ENCODE peak calls at places on chromosomes 13 and 19, in eight cellular contexts. One of them, this sample, is unnamed.
A peak's percentile ranks its signal among the peaks of the same experiment; 100 is the strongest.

GRCh38 chr13:85528578-85529215 is 270.5 kb downstream of the SLITRK6 start:
- DNase-seq in AG04450: peak; percentile 65
- DNase-seq in dorsolateral prefrontal cortex: no peak
- DNase-seq in psoas muscle: no peak
- DNase-seq in cardiac muscle cell: no peak
- DNase-seq in heart left ventricle: no peak
- DNase-seq in ascending aorta: no peak
- DNase-seq in ovary: no peak
- DNase-seq in this sample: no peak

GRCh38 chr19:19224852-19225494 is 13.2 kb downstream of the NCAN start:
- DNase-seq in AG04450: peak; percentile 4
- DNase-seq in dorsolateral prefrontal cortex: no peak
- DNase-seq in psoas muscle: peak; percentile 60
- DNase-seq in cardiac muscle cell: peak; percentile 70
- DNase-seq in heart left ventricle: peak; percentile 51
- DNase-seq in ascending aorta: no peak
- DNase-seq in ovary: peak; percentile 27
- DNase-seq in this sample: peak; percentile 76

GRCh38 chr13:29282096-29282495 is 313.4 kb downstream of the SLC7A1 start:
- DNase-seq in AG04450: no peak
- DNase-seq in dorsolateral prefrontal cortex: no peak
- DNase-seq in psoas muscle: no peak
- DNase-seq in cardiac muscle cell: no peak
- DNase-seq in heart left ventricle: no peak
- DNase-seq in ascending aorta: no peak
- DNase-seq in ovary: no peak
- DNase-seq in this sample: no peak

GRCh38 chr13:51235756-51236564 is 13.8 kb downstream of the FAM124A start:
- DNase-seq in AG04450: no peak
- DNase-seq in dorsolateral prefrontal cortex: no peak
- DNase-seq in psoas muscle: no peak
- DNase-seq in cardiac muscle cell: peak; percentile 29
- DNase-seq in heart left ventricle: no peak
- DNase-seq in ascending aorta: no peak
- DNase-seq in ovary: no peak
- DNase-seq in this sample: no peak

GRCh38 chr13:77040835-77041234 is 13.9 kb upstream of the FBXL3 start:
- DNase-seq in AG04450: no peak
- DNase-seq in dorsolateral prefrontal cortex: no peak
- DNase-seq in psoas muscle: no peak
- DNase-seq in cardiac muscle cell: no peak
- DNase-seq in heart left ventricle: no peak
- DNase-seq in ascending aorta: no peak
- DNase-seq in ovary: no peak
- DNase-seq in this sample: no peak

GRCh38 chr19:56132316-56132822 is 8.7 kb upstream of the ZNF444 start:
- DNase-seq in AG04450: no peak
- DNase-seq in dorsolateral prefrontal cortex: no peak
- DNase-seq in psoas muscle: no peak
- DNase-seq in cardiac muscle cell: peak; percentile 86
- DNase-seq in heart left ventricle: no peak
- DNase-seq in ascending aorta: no peak
- DNase-seq in ovary: no peak
- DNase-seq in this sample: no peak

GRCh38 chr13:46698910-46699460 is 98.0 kb downstream of the ESD start:
- DNase-seq in AG04450: no peak
- DNase-seq in dorsolateral prefrontal cortex: no peak
- DNase-seq in psoas muscle: no peak
- DNase-seq in cardiac muscle cell: peak; percentile 62
- DNase-seq in heart left ventricle: no peak
- DNase-seq in ascending aorta: no peak
- DNase-seq in ovary: no peak
- DNase-seq in this sample: no peak

GRCh38 chr13:108020027-108020426 is 195.3 kb downstream of the LIG4 start:
- DNase-seq in AG04450: no peak
- DNase-seq in dorsolateral prefrontal cortex: no peak
- DNase-seq in psoas muscle: no peak
- DNase-seq in cardiac muscle cell: no peak
- DNase-seq in heart left ventricle: no peak
- DNase-seq in ascending aorta: no peak
- DNase-seq in ovary: no peak
- DNase-seq in this sample: no peak

GRCh38 chr13:25085125-25085742 is 10.7 kb upstream of the PABPC3 start:
- DNase-seq in AG04450: no peak
- DNase-seq in dorsolateral prefrontal cortex: no peak
- DNase-seq in psoas muscle: no peak
- DNase-seq in cardiac muscle cell: peak; percentile 59
- DNase-seq in heart left ventricle: no peak
- DNase-seq in ascending aorta: no peak
- DNase-seq in ovary: no peak
- DNase-seq in this sample: no peak

GRCh38 chr13:47678201-47678963 is 322.7 kb downstream of the SUCLA2 start:
- DNase-seq in AG04450: no peak
- DNase-seq in dorsolateral prefrontal cortex: no peak
- DNase-seq in psoas muscle: no peak
- DNase-seq in cardiac muscle cell: no peak
- DNase-seq in heart left ventricle: no peak
- DNase-seq in ascending aorta: no peak
- DNase-seq in ovary: no peak
- DNase-seq in this sample: no peak

GRCh38 chr13:74040200-74040599 is 94.0 kb downstream of the KLF12 start:
- DNase-seq in AG04450: no peak
- DNase-seq in dorsolateral prefrontal cortex: no peak
- DNase-seq in psoas muscle: peak; percentile 38
- DNase-seq in cardiac muscle cell: peak; percentile 44
- DNase-seq in heart left ventricle: no peak
- DNase-seq in ascending aorta: no peak
- DNase-seq in ovary: no peak
- DNase-seq in this sample: no peak

GRCh38 chr19:13334801-13335481 is 171.3 kb downstream of the CACNA1A start:
- DNase-seq in AG04450: no peak
- DNase-seq in dorsolateral prefrontal cortex: no peak
- DNase-seq in psoas muscle: no peak
- DNase-seq in cardiac muscle cell: no peak
- DNase-seq in heart left ventricle: no peak
- DNase-seq in ascending aorta: no peak
- DNase-seq in ovary: no peak
- DNase-seq in this sample: no peak

GRCh38 chr13:35994131-35994966 is 136.8 kb downstream of the DCLK1 start:
- DNase-seq in AG04450: no peak
- DNase-seq in dorsolateral prefrontal cortex: no peak
- DNase-seq in psoas muscle: peak; percentile 56
- DNase-seq in cardiac muscle cell: peak; percentile 97
- DNase-seq in heart left ventricle: peak; percentile 71
- DNase-seq in ascending aorta: peak; percentile 16
- DNase-seq in ovary: peak; percentile 61
- DNase-seq in this sample: no peak

GRCh38 chr13:47085346-47085745 is 188.5 kb upstream of the HTR2A start:
- DNase-seq in AG04450: no peak
- DNase-seq in dorsolateral prefrontal cortex: no peak
- DNase-seq in psoas muscle: no peak
- DNase-seq in cardiac muscle cell: no peak
- DNase-seq in heart left ventricle: no peak
- DNase-seq in ascending aorta: no peak
- DNase-seq in ovary: no peak
- DNase-seq in this sample: no peak

GRCh38 chr19:19321143-19321577 is 531 bp downstream of the MAU2 start:
- DNase-seq in AG04450: no peak
- DNase-seq in dorsolateral prefrontal cortex: no peak
- DNase-seq in psoas muscle: no peak
- DNase-seq in cardiac muscle cell: no peak
- DNase-seq in heart left ventricle: no peak
- DNase-seq in ascending aorta: no peak
- DNase-seq in ovary: no peak
- DNase-seq in this sample: no peak

GRCh38 chr19:10510301-10510802 is 6.9 kb downstream of the S1PR5 start:
- DNase-seq in AG04450: no peak
- DNase-seq in dorsolateral prefrontal cortex: no peak
- DNase-seq in psoas muscle: no peak
- DNase-seq in cardiac muscle cell: no peak
- DNase-seq in heart left ventricle: no peak
- DNase-seq in ascending aorta: no peak
- DNase-seq in ovary: no peak
- DNase-seq in this sample: no peak

GRCh38 chr13:29702912-29703351 is 107.4 kb upstream of the SLC7A1 start:
- DNase-seq in AG04450: peak; percentile 13
- DNase-seq in dorsolateral prefrontal cortex: no peak
- DNase-seq in psoas muscle: peak; percentile 38
- DNase-seq in cardiac muscle cell: peak; percentile 93
- DNase-seq in heart left ventricle: peak; percentile 37
- DNase-seq in ascending aorta: no peak
- DNase-seq in ovary: no peak
- DNase-seq in this sample: no peak

GRCh38 chr13:47288546-47288945 is 391.7 kb upstream of the HTR2A start:
- DNase-seq in AG04450: no peak
- DNase-seq in dorsolateral prefrontal cortex: no peak
- DNase-seq in psoas muscle: no peak
- DNase-seq in cardiac muscle cell: no peak
- DNase-seq in heart left ventricle: no peak
- DNase-seq in ascending aorta: no peak
- DNase-seq in ovary: no peak
- DNase-seq in this sample: no peak

GRCh38 chr19:6060600-6061391 is 49.5 kb downstream of the RFX2 start:
- DNase-seq in AG04450: no peak
- DNase-seq in dorsolateral prefrontal cortex: no peak
- DNase-seq in psoas muscle: peak; percentile 31
- DNase-seq in cardiac muscle cell: no peak
- DNase-seq in heart left ventricle: peak; percentile 6
- DNase-seq in ascending aorta: no peak
- DNase-seq in ovary: no peak
- DNase-seq in this sample: no peak

GRCh38 chr19:13089857-13090507 is 12.7 kb downstream of the LYL1 start:
- DNase-seq in AG04450: no peak
- DNase-seq in dorsolateral prefrontal cortex: no peak
- DNase-seq in psoas muscle: no peak
- DNase-seq in cardiac muscle cell: no peak
- DNase-seq in heart left ventricle: no peak
- DNase-seq in ascending aorta: no peak
- DNase-seq in ovary: no peak
- DNase-seq in this sample: no peak

GRCh38 chr13:102651392-102651791 is 43.5 kb downstream of the METTL21C start:
- DNase-seq in AG04450: no peak
- DNase-seq in dorsolateral prefrontal cortex: no peak
- DNase-seq in psoas muscle: no peak
- DNase-seq in cardiac muscle cell: peak; percentile 21
- DNase-seq in heart left ventricle: no peak
- DNase-seq in ascending aorta: no peak
- DNase-seq in ovary: no peak
- DNase-seq in this sample: no peak

GRCh38 chr19:12701596-12702282 is 5.3 kb upstream of the FBXW9 start:
- DNase-seq in AG04450: no peak
- DNase-seq in dorsolateral prefrontal cortex: no peak
- DNase-seq in psoas muscle: no peak
- DNase-seq in cardiac muscle cell: no peak
- DNase-seq in heart left ventricle: no peak
- DNase-seq in ascending aorta: no peak
- DNase-seq in ovary: no peak
- DNase-seq in this sample: no peak

GRCh38 chr19:57210381-57210780 is 19.1 kb downstream of the ZNF264 start:
- DNase-seq in AG04450: no peak
- DNase-seq in dorsolateral prefrontal cortex: no peak
- DNase-seq in psoas muscle: no peak
- DNase-seq in cardiac muscle cell: no peak
- DNase-seq in heart left ventricle: no peak
- DNase-seq in ascending aorta: no peak
- DNase-seq in ovary: no peak
- DNase-seq in this sample: no peak

GRCh38 chr19:16435999-16436650 is 35.6 kb downstream of the EPS15L1 start:
- DNase-seq in AG04450: no peak
- DNase-seq in dorsolateral prefrontal cortex: no peak
- DNase-seq in psoas muscle: no peak
- DNase-seq in cardiac muscle cell: peak; percentile 70
- DNase-seq in heart left ventricle: no peak
- DNase-seq in ascending aorta: no peak
- DNase-seq in ovary: no peak
- DNase-seq in this sample: no peak

GRCh38 chr19:6062274-6062673 is 48.0 kb downstream of the RFX2 start:
- DNase-seq in AG04450: no peak
- DNase-seq in dorsolateral prefrontal cortex: no peak
- DNase-seq in psoas muscle: peak; percentile 50
- DNase-seq in cardiac muscle cell: peak; percentile 45
- DNase-seq in heart left ventricle: peak; percentile 56
- DNase-seq in ascending aorta: peak; percentile 40
- DNase-seq in ovary: no peak
- DNase-seq in this sample: no peak

GRCh38 chr13:20938302-20938701 is 35.8 kb upstream of the XPO4 start:
- DNase-seq in AG04450: no peak
- DNase-seq in dorsolateral prefrontal cortex: no peak
- DNase-seq in psoas muscle: no peak
- DNase-seq in cardiac muscle cell: no peak
- DNase-seq in heart left ventricle: no peak
- DNase-seq in ascending aorta: no peak
- DNase-seq in ovary: no peak
- DNase-seq in this sample: no peak
- TF ChIP-seq CTCF in AG04450: no peak
- TF ChIP-seq CTCF in dorsolateral prefrontal cortex: no peak
- TF ChIP-seq CTCF in psoas muscle: no peak
- TF ChIP-seq CTCF in cardiac muscle cell: no peak
- TF ChIP-seq CTCF in heart left ventricle: no peak
- TF ChIP-seq CTCF in ascending aorta: no peak
- TF ChIP-seq CTCF in ovary: no peak
- TF ChIP-seq CTCF in this sample: no peak

DNA sequence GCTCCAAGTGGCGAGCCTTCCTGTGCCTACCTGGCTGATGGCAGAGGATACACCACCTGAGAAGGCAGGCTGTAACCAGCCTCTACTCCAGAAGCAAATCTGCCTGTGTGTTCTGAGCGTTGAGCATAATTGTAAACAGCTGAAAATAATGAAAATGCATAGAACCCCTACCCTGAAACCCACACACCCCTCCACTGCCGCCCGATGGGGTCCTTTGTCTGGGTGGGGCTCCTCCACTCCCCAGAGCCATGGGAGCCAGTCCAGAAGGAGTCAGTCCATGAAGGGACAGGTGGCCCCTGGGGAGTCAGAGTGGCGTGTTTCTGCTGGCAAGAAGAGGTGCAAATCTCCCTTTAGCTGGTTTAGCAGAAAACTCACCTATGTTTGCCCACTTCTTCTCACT is 8.0 kb upstream of the SOX1 start:
- DNase-seq in AG04450: no peak
- DNase-seq in dorsolateral prefrontal cortex: no peak
- DNase-seq in psoas muscle: no peak
- DNase-seq in cardiac muscle cell: no peak
- DNase-seq in heart left ventricle: no peak
- DNase-seq in ascending aorta: no peak
- DNase-seq in ovary: no peak
- DNase-seq in this sample: no peak
- H3K27me3 ChIP-seq in AG04450: peaks cover 68% of the 10 kb centered on the region
- H3K27me3 ChIP-seq in dorsolateral prefrontal cortex: peaks cover 29% of the 10 kb centered on the region
- H3K27me3 ChIP-seq in psoas muscle: peaks cover 47% of the 10 kb centered on the region
- H3K27me3 ChIP-seq in cardiac muscle cell: peaks cover 100% of the 10 kb centered on the region
- H3K27me3 ChIP-seq in heart left ventricle: peaks cover 100% of the 10 kb centered on the region
- H3K27me3 ChIP-seq in ascending aorta: peaks cover 5% of the 10 kb centered on the region
- H3K27me3 ChIP-seq in ovary: no peaks in the 10 kb centered on the region
- H3K27me3 ChIP-seq in this sample: no peaks in the 10 kb centered on the region

GRCh38 chr19:50686310-50687032 is 33.1 kb downstream of the SHANK1 start:
- DNase-seq in AG04450: no peak
- DNase-seq in dorsolateral prefrontal cortex: no peak
- DNase-seq in psoas muscle: no peak
- DNase-seq in cardiac muscle cell: no peak
- DNase-seq in heart left ventricle: no peak
- DNase-seq in ascending aorta: no peak
- DNase-seq in ovary: no peak
- DNase-seq in this sample: no peak
- H3K4me3 ChIP-seq in AG04450: no peak overlapping the region
- H3K4me3 ChIP-seq in dorsolateral prefrontal cortex: no peak overlapping the region
- H3K4me3 ChIP-seq in psoas muscle: no peak overlapping the region
- H3K4me3 ChIP-seq in cardiac muscle cell: no peak overlapping the region
- H3K4me3 ChIP-seq in heart left ventricle: no peak overlapping the region
- H3K4me3 ChIP-seq in ascending aorta: no peak overlapping the region
- H3K4me3 ChIP-seq in ovary: no peak overlapping the region
- H3K4me3 ChIP-seq in this sample: no peak overlapping the region

GRCh38 chr19:50870417-50871089 is 2.7 kb upstream of the KLK2 start:
- DNase-seq in AG04450: no peak
- DNase-seq in dorsolateral prefrontal cortex: no peak
- DNase-seq in psoas muscle: no peak
- DNase-seq in cardiac muscle cell: peak; percentile 21
- DNase-seq in heart left ventricle: no peak
- DNase-seq in ascending aorta: no peak
- DNase-seq in ovary: no peak
- DNase-seq in this sample: peak; percentile 64
- TF ChIP-seq CTCF in AG04450: no peak
- TF ChIP-seq CTCF in dorsolateral prefrontal cortex: no peak
- TF ChIP-seq CTCF in psoas muscle: no peak
- TF ChIP-seq CTCF in cardiac muscle cell: peak; percentile 20
- TF ChIP-seq CTCF in heart left ventricle: no peak
- TF ChIP-seq CTCF in ascending aorta: no peak
- TF ChIP-seq CTCF in ovary: no peak
- TF ChIP-seq CTCF in this sample: peak; percentile 79